ENCODE peak calls at places on chromosome 4, in seven cellular contexts. M is cardiac muscle cell; N is BE2C; A is CD8-positive, alpha-beta memory T cell; E is right cardiac atrium; R is Karpas-422; K is WERI-Rb-1. D is an unnamed sample. For H3K9me3 and H3K27me3, the result is how much of the 10 kb centered on the place peaks cover.

GRCh38 chr4:77040265-77040664 is 35.5 kb downstream of the CCNI start:
- DNase-seq in M (no peak), R (no peak), A (no peak), E (no peak), N (no peak), K (no peak), D (no peak)

GRCh38 chr4:111230265-111230664 is 607.4 kb upstream of the PITX2 start:
- DNase-seq in E (no peak), A (no peak), M (no peak), R (no peak), N (no peak), K (no peak), D (no peak)

GRCh38 chr4:153684182-153685073 is at the start of gene TLR2:
- DNase-seq in R (no peak), A (peak), M (peak), N (peak), E (peak), K (peak), D (peak)

GRCh38 chr4:47531241-47531953 is 46.3 kb downstream of the ATP10D start:
- DNase-seq in A (peak), M (peak), E (no peak), R (no peak), N (no peak), K (no peak), D (no peak)

GRCh38 chr4:63316633-63317032 is 1092.6 kb downstream of the TECRL start:
- DNase-seq in E (no peak), M (no peak), A (no peak), N (no peak), R (no peak), K (no peak), D (no peak)

GRCh38 chr4:40316333-40316781 is 18.8 kb upstream of the CHRNA9 start:
- DNase-seq in K (no peak), E (no peak), R (peak), A (no peak), M (peak), N (no peak), D (peak)

GRCh38 chr4:86307432-86307831 is 52.4 kb downstream of the MAPK10 start:
- DNase-seq in R (peak), A (no peak), M (peak), K (no peak), E (no peak), N (no peak), D (no peak)

GRCh38 chr4:79232555-79232954 is 93.3 kb downstream of the NAA11 start:
- DNase-seq in E (no peak), R (no peak), N (no peak), A (no peak), K (no peak), M (peak), D (no peak)

GRCh38 chr4:37717575-37717974 is 31.4 kb upstream of the RELL1 start:
- DNase-seq in R (no peak), E (no peak), N (no peak), M (peak), A (no peak), K (no peak), D (peak)

GRCh38 chr4:168803727-168804126 is 206.3 kb downstream of the CBR4 start:
- DNase-seq in N (no peak), R (no peak), E (no peak), K (no peak), M (peak), A (no peak), D (no peak)

GRCh38 chr4:37892641-37893040 is 1.8 kb downstream of the TBC1D1 start:
- DNase-seq in R (peak), M (no peak), N (no peak), E (no peak), A (peak), K (no peak), D (no peak)

GRCh38 chr4:83431200-83431599 is 24.4 kb downstream of the HELQ start:
- DNase-seq in R (no peak), K (no peak), E (no peak), A (no peak), N (no peak), M (no peak), D (no peak)

GRCh38 chr4:171813195-171813955 is at the start of gene GALNTL6:
- DNase-seq in M (peak), A (no peak), N (peak), K (peak), E (no peak), R (no peak), D (peak)

GRCh38 chr4:83011779-83012630 is 1.4 kb upstream of the LIN54 start:
- DNase-seq in K (peak), N (peak), R (peak), M (no peak), E (peak), A (no peak), D (peak)

GRCh38 chr4:77862478-77863216 is at the start of gene MRPL1:
- DNase-seq in A (peak), E (peak), K (peak), M (peak), R (peak), N (peak), D (peak)

GRCh38 chr4:155822572-155822971 is 43.5 kb downstream of the ASIC5 start:
- DNase-seq in R (no peak), M (no peak), N (no peak), A (no peak), K (no peak), E (no peak), D (no peak)

GRCh38 chr4:89316931-89317366 is 9.3 kb upstream of the GPRIN3 start:
- DNase-seq in M (peak), A (no peak), N (no peak), R (peak), E (no peak), K (no peak), D (peak)

GRCh38 chr4:4704267-4704666 is 155.2 kb upstream of the MSX1 start:
- DNase-seq in E (no peak), N (no peak), M (peak), K (no peak), A (no peak), R (no peak), D (no peak)

GRCh38 chr4:3708103-3708510 is 58.1 kb upstream of the ADRA2C start:
- DNase-seq in A (no peak), R (no peak), M (peak), K (no peak), N (peak), E (peak), D (peak)

GRCh38 chr4:27027428-27027827 is 166.8 kb downstream of the STIM2 start:
- DNase-seq in E (no peak), K (no peak), A (no peak), R (no peak), N (no peak), M (no peak), D (no peak)

GRCh38 chr4:118774989-118775388 is 60.9 kb downstream of the SEC24D start:
- DNase-seq in E (no peak), K (no peak), R (no peak), A (no peak), M (no peak), N (no peak), D (no peak)

GRCh38 chr4:128244379-128244778 is 43.2 kb downstream of the PGRMC2 start:
- DNase-seq in M (no peak), E (no peak), N (no peak), R (no peak), A (no peak), K (no peak), D (no peak)

GRCh38 chr4:42915484-42915883 is 23.0 kb downstream of the GRXCR1 start:
- DNase-seq in M (no peak), R (no peak), K (no peak), E (no peak), N (no peak), A (no peak), D (no peak)

GRCh38 chr4:8558080-8558960 is 21.9 kb upstream of the GPR78 start:
- DNase-seq in A (no peak), M (peak), E (no peak), R (no peak), N (no peak), K (no peak), D (no peak)

GRCh38 chr4:67475155-67475554 is 70.1 kb downstream of the CENPC start:
- DNase-seq in A (no peak), M (no peak), E (no peak), K (no peak), R (no peak), N (no peak), D (no peak)

GRCh38 chr4:32775049-32775448 is 2054.9 kb downstream of the PCDH7 start:
- DNase-seq in K (peak), A (no peak), N (peak), E (no peak), R (peak), M (peak), D (peak)

GRCh38 chr4:56158483-56158882 is 209.7 kb downstream of the CEP135 start:
- DNase-seq in M (no peak), R (no peak), K (no peak), N (no peak), A (no peak), E (no peak), D (no peak)

GRCh38 chr4:105619193-105619931 is 66.9 kb downstream of the ARHGEF38 start:
- DNase-seq in A (no peak), E (peak), N (peak), K (no peak), M (peak), R (no peak), D (no peak)

GRCh38 chr4:125191252-125191651 is 123.5 kb upstream of the FAT4 start:
- DNase-seq in R (no peak), M (peak), N (no peak), E (no peak), A (no peak), K (no peak), D (no peak)

GRCh38 chr4:163195247-163195765 is 28.6 kb upstream of the NAF1 start:
- DNase-seq in N (no peak), K (no peak), R (no peak), M (peak), A (no peak), E (no peak), D (no peak)

GRCh38 chr4:163196904-163197505 is 30.3 kb upstream of the NAF1 start:
- DNase-seq in E (no peak), A (no peak), M (no peak), R (no peak), N (no peak), K (no peak), D (no peak)

GRCh38 chr4:163193717-163194116 is 27.0 kb upstream of the NAF1 start:
- DNase-seq in R (no peak), K (no peak), N (no peak), M (no peak), A (no peak), E (no peak), D (no peak)

GRCh38 chr4:163194593-163194992 is 27.9 kb upstream of the NAF1 start:
- DNase-seq in R (no peak), A (no peak), K (no peak), M (no peak), N (no peak), E (peak), D (no peak)

DNA sequence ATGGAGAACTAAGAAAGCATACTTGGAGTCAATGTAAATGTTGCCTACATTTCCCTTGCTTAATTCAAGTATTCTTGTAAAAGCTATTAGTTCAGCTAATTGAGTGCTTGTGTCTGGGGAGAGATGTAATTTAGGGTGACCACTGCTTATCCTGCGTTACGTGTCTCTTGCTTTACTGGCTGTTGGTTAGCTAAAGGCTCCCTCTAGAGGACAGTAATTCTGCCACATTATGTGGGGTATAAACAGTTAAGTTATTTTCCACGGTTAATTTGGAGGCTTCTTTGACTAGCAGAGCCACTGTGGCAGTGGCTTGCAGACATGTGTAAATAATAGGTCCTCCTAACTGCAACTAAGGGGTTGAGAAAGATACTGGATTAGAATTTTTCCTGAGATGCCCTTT is 25.3 kb upstream of the NAF1 start:
- DNase-seq in M (no peak), E (no peak), K (no peak), N (no peak), R (peak), A (no peak), D (no peak)
- H3K9me3 ChIP-seq in M (under half), E (under half), K (under half), N (under half), R (under half), A (under half), D (under half)

GRCh38 chr4:824461-825062 is 1.4 kb downstream of the CPLX1 start:
- DNase-seq in M (no peak), E (no peak), N (peak), R (no peak), A (no peak), K (peak), D (no peak)
- H3K27me3 ChIP-seq in M (half or more), E (under half), N (under half), R (under half), A (under half), K (under half), D (under half)

DNA sequence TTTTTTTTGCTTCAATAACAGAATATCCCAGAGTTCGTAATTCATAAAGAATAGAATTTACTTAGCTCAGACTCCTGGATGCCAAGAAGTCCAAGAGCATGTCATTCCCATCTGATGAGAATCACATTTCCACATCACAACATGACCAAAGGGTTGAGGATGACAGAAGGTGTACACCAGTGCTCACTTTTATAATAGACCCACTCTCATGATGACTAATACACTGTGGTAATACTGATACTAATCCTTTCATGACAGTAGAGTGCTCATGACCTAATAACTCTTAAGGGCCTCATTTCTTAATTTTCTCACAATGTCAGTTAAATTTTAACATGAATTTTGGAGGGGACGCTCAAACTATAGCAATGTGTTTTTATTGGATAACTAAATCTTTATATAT is 69.2 kb downstream of the ZNF732 start:
- DNase-seq in R (no peak), M (no peak), N (no peak), A (no peak), E (no peak), K (no peak), D (no peak)
- H3K9me3 ChIP-seq in R (under half), M (under half), N (under half), A (under half), E (under half), K (under half), D (under half)

DNA sequence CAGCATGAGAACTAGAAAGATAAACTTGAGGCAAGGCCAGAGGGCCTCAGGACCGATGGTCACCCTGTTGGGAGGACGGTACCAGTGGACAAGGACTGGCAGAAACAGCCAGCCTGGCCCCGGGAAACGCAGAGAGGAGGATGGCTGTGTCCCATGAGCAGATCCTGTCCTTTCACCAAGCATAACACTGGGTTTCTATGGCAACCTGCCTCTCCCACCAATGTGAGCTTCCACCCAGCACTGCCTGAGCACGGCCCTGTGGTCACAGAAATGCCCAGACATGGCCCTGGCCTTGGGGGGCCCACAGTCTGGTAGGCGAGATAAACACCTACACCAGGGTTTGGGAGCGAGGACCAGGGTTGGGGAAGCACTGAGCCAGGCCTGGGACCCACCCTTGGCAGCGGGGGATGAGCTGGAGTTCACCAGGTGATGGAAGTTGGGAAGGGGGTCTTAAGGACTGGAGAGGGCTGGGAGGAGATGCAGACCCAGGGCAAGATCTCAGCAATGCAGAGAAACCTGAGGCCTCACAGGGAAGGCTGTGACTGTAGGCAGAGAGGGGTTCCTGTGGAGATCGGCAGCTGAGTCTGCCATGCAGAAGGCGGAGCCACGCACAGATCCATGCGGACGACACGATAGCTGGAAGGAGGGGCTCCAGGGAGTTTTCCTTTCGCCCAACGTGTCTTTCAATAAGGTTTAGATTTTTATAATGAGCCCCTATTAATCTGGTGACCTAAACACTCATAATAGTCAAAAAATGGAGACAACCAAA is 32.7 kb upstream of the CRMP1 start:
- DNase-seq in M (no peak), K (no peak), N (no peak), R (no peak), A (no peak), E (no peak), D (no peak)
- H3K27me3 ChIP-seq in M (under half), K (under half), N (under half), R (under half), A (under half), E (under half), D (under half)

DNA sequence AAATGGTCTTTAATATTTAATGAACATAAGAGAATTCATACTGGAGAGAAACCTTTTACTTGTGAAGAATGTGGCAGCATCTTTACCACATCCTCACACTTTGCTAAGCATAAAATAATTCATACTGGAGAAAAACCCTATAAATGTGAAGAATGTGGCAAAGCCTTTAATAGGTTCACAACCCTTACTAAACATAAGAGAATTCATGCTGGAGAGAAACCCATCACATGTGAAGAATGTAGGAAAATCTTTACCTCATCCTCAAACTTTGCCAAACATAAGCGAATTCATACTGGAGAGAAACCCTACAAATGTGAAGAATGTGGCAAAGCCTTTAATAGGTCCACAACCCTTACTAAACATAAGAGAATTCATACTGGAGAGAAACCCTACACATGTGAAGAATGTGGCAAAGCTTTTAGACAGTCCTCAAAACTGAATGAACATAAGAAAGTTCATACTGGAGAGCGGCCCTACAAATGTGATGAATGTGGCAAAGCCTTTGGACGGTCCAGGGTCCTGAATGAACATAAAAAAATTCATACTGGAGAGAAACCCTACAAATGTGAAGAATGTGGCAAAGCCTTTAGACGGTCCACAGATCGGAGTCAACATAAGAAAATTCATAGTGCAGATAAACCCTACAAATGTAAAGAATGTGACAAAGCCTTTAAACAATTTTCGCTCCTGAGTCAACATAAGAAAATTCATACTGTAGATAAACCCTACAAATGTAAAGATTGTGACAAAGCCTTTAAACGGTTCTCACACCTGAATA is 35.6 kb downstream of the ZNF141 start:
- DNase-seq in E (no peak), R (no peak), M (no peak), K (no peak), A (no peak), N (no peak), D (no peak)
- H3K9me3 ChIP-seq in E (under half), R (half or more), M (under half), K (half or more), A (half or more), N (under half), D (half or more)

DNA sequence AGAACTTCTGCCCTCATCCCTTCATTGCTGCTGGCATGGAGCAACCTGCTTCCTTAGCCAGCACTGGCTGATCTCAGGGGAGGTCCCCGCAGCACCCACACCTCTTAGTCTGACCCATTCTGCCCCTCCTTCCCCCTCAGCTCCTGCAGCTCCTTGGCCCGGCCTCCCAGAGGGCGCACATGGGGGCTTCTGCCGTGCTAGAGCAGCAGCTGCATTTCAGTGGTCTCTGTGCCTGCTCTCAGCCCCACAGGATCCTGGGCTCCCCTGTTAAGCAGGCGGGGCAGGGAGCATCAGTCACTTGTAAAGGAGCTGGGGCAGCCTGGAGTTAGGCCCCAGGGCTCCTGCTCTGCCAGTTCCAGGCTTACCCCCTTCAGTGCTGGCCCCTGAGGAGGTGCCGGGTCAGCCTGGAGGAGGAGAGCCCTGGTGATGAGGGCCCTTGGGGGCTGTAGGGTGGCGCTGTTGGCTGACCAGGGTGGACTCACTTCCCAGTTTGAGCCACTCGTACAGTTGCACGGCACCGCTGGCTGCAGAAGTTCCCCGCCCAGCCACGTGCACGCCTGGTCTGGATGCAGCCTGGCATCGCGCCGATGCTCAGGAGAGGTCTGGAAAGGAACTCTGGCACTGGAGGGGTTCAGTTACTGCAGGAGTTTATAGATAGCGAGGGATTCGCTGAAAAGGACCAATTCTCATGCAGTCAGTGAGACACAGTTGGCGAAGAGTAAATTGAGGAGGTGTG is 85.1 kb upstream of the PSAPL1 start:
- DNase-seq in R (no peak), M (no peak), K (no peak), A (no peak), N (peak), E (no peak), D (no peak)
- H3K27me3 ChIP-seq in R (under half), M (under half), K (under half), A (under half), N (under half), E (under half), D (half or more)

DNA sequence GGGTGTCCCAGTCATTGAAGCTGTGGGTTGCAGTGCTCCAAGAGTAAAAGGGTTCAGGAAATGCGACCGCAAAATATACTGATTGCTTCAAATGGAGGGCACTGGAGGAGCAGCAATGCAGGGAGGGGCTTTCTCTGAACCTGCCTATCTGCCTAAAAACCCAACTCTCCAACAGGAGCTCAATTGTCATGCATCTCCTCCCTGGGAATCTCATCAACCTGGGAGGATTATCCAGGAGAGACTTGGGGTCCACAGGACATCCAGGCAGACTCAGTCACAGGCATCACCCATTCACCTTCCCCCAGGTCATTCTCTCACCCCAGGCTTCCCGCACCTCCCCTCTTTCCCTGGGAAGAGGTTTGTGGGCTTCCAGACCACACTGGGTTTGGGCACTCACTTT is 38.2 kb upstream of the TLR3 start:
- DNase-seq in R (no peak), M (no peak), E (no peak), N (no peak), K (no peak), A (no peak), D (no peak)
- H3K9me3 ChIP-seq in R (under half), M (under half), E (under half), N (under half), K (under half), A (under half), D (under half)

D was measured in A673.